ENCODE peak calls at places on chromosomes 5 and 9, in seven cellular contexts. S is A172; D is non-pigmented ciliary epithelial cell; U is SW480; T is bronchial epithelial cell; J is CD4-positive, alpha-beta T cell; O is neural progenitor cell. R is an unnamed sample.

GRCh38 chr5:141815051-141815795 is 63.0 kb downstream of the PCDH1 start:
- DNase-seq in S (no peak), D (no peak), U (no peak), T (no peak), J (no peak), O (no peak), R (no peak)

GRCh38 chr9:91186311-91187101 is 175.2 kb downstream of the AUH start:
- DNase-seq in S (peak; percentile 80), D (no peak), U (no peak), T (peak; percentile 58), J (no peak), O (no peak), R (no peak)

GRCh38 chr5:115946655-115947054 is 15.6 kb upstream of the LVRN start:
- DNase-seq in S (no peak), D (no peak), U (no peak), T (peak; percentile 67), J (no peak), O (no peak), R (no peak)

GRCh38 chr5:53607896-53608295 is 47.5 kb downstream of the NDUFS4 start:
- DNase-seq in S (no peak), D (no peak), U (no peak), T (no peak), J (no peak), O (no peak), R (no peak)

GRCh38 chr5:157431544-157432200 is 28.3 kb upstream of the NIPAL4 start:
- DNase-seq in S (peak; percentile 55), D (peak; percentile 30), U (peak; percentile 80), T (peak; percentile 69), J (peak; percentile 3), O (peak; percentile 50), R (peak; percentile 25)

GRCh38 chr9:127133739-127134167 is 11.3 kb upstream of the ANGPTL2 start:
- DNase-seq in S (peak; percentile 63), D (peak; percentile 35), U (no peak), T (peak; percentile 49), J (no peak), O (peak; percentile 53), R (peak; percentile 63)

GRCh38 chr5:94385767-94386166 is 232.6 kb downstream of the KIAA0825 start:
- DNase-seq in S (no peak), D (no peak), U (no peak), T (no peak), J (no peak), O (no peak), R (no peak)

GRCh38 chr9:21585756-21586752 is 103.9 kb upstream of the IFNE start:
- DNase-seq in S (no peak), D (no peak), U (no peak), T (peak; percentile 58), J (no peak), O (no peak), R (no peak)

GRCh38 chr5:94359880-94360279 is 258.5 kb downstream of the KIAA0825 start:
- DNase-seq in S (no peak), D (no peak), U (no peak), T (no peak), J (no peak), O (no peak), R (no peak)

GRCh38 chr9:110886832-110887231 is 151.4 kb downstream of the LPAR1 start:
- DNase-seq in S (no peak), D (no peak), U (no peak), T (peak; percentile 31), J (no peak), O (no peak), R (peak; percentile 5)

GRCh38 chr9:16899611-16900010 is 29.1 kb upstream of the BNC2 start:
- DNase-seq in S (no peak), D (no peak), U (no peak), T (no peak), J (no peak), O (no peak), R (no peak)

GRCh38 chr9:14205463-14205862 is 108.5 kb downstream of the NFIB start:
- DNase-seq in S (peak; percentile 50), D (peak; percentile 85), U (no peak), T (peak; percentile 97), J (no peak), O (no peak), R (peak; percentile 18)

GRCh38 chr5:7904170-7904569 is 35.2 kb downstream of the MTRR start:
- DNase-seq in S (peak; percentile 86), D (peak; percentile 62), U (peak; percentile 52), T (peak; percentile 83), J (no peak), O (no peak), R (no peak)

GRCh38 chr5:59390074-59390659 is 503.4 kb downstream of the PDE4D start:
- DNase-seq in S (no peak), D (no peak), U (peak; percentile 10), T (peak; percentile 28), J (no peak), O (peak; percentile 53), R (peak; percentile 19)